ENCODE peak calls at places on chromosomes 13 and 19, in four cellular contexts. W, X, K and R are unnamed samples.
A peak's percentile ranks its signal among the peaks of the same experiment; 100 is the strongest.

GRCh38 chr19:49301165-49301865 is 23.7 kb downstream of the SLC6A16 start:
- DNase-seq in W (peak; percentile 3), X (no peak), K (peak; percentile 76), R (no peak)

GRCh38 chr19:54478677-54479266 is 5.7 kb upstream of the CDC42EP5 start:
- DNase-seq in W (peak; percentile 26), X (no peak), K (no peak), R (peak; percentile 46)

GRCh38 chr13:23159205-23159586 is 21.6 kb upstream of the SGCG start:
- DNase-seq in W (no peak), X (no peak), K (no peak), R (no peak)

GRCh38 chr13:87311165-87311564 is 360.0 kb upstream of the SLITRK5 start:
- DNase-seq in W (no peak), X (no peak), K (no peak), R (no peak)

GRCh38 chr13:20721454-20722357 is 18.2 kb downstream of the IL17D start:
- DNase-seq in W (peak; percentile 64), X (no peak), K (peak; percentile 28), R (no peak)

GRCh38 chr19:48596679-48597465 is 9.7 kb upstream of the SPACA4 start:
- DNase-seq in W (no peak), X (no peak), K (peak; percentile 55), R (no peak)

GRCh38 chr19:29395712-29396414 is 129.9 kb upstream of the VSTM2B start:
- DNase-seq in W (no peak), X (no peak), K (no peak), R (no peak)

GRCh38 chr13:48749144-48749543 is 95.4 kb downstream of the CYSLTR2 start:
- DNase-seq in W (no peak), X (no peak), K (no peak), R (no peak)

GRCh38 chr13:44876782-44877324 is 112.4 kb downstream of the NUFIP1 start:
- DNase-seq in W (no peak), X (no peak), K (no peak), R (no peak)

GRCh38 chr19:1068111-1069001 is 1.4 kb downstream of the ARHGAP45 start:
- DNase-seq in W (no peak), X (no peak), K (peak; percentile 88), R (no peak)

GRCh38 chr13:33312150-33312908 is 26.8 kb upstream of the STARD13 start:
- DNase-seq in W (no peak), X (no peak), K (no peak), R (no peak)

GRCh38 chr13:32476021-32476731 is 48.2 kb upstream of the N4BP2L1 start:
- DNase-seq in W (no peak), X (no peak), K (no peak), R (no peak)

GRCh38 chr19:46616631-46617322 is 8.1 kb downstream of the PTGIR start:
- DNase-seq in W (peak; percentile 55), X (no peak), K (no peak), R (peak; percentile 53)

GRCh38 chr19:38653028-38653571 is 5.7 kb downstream of the ACTN4 start:
- DNase-seq in W (peak; percentile 4), X (no peak), K (no peak), R (no peak)

GRCh38 chr13:99836291-99836690 is 135.3 kb downstream of the ZIC5 start:
- DNase-seq in W (no peak), X (no peak), K (no peak), R (no peak)

GRCh38 chr19:19493841-19494546 is 21.4 kb downstream of the TSSK6 start:
- DNase-seq in W (no peak), X (no peak), K (no peak), R (no peak)

GRCh38 chr19:10699650-10700335 is 1.4 kb upstream of the QTRT1 start:
- DNase-seq in W (peak; percentile 20), X (no peak), K (peak; percentile 69), R (peak; percentile 39)

GRCh38 chr19:36460046-36460445 is 29.3 kb downstream of the ZNF566 start:
- DNase-seq in W (no peak), X (no peak), K (no peak), R (no peak)